ENCODE peak calls at places on chromosomes 4 and X, in eight cellular contexts. One of them, this sample, is unnamed.

GRCh38 chr4:88953400-88953799 is 103.6 kb downstream of the FAM13A start:
- DNase-seq in DMS79: no peak
- DNase-seq in NCI-H1105: no peak
- DNase-seq in AG10803: no peak
- DNase-seq in stimulated activated CD8-positive, alpha-beta memory T cell treated with anti-CD3 and anti-CD28 coated beads, Interleukin-15, amount 100 ng/mL, for 4 hours: no peak
- DNase-seq in endothelial cell: no peak
- DNase-seq in stromal cell of bone marrow: no peak
- DNase-seq in NCI-H2171 treated with DMSO at 0.1 percent for 48 hours: no peak
- DNase-seq in this sample: no peak

GRCh38 chrX:53294024-53294648 is 12.8 kb upstream of the IQSEC2 start:
- DNase-seq in DMS79: no peak
- DNase-seq in NCI-H1105: no peak
- DNase-seq in AG10803: no peak
- DNase-seq in stimulated activated CD8-positive, alpha-beta memory T cell treated with anti-CD3 and anti-CD28 coated beads, Interleukin-15, amount 100 ng/mL, for 4 hours: no peak
- DNase-seq in endothelial cell: no peak
- DNase-seq in stromal cell of bone marrow: no peak
- DNase-seq in NCI-H2171 treated with DMSO at 0.1 percent for 48 hours: no peak
- DNase-seq in this sample: no peak

GRCh38 chr4:183986645-183987528 is 81.8 kb downstream of the STOX2 start:
- DNase-seq in DMS79: no peak
- DNase-seq in NCI-H1105: no peak
- DNase-seq in AG10803: no peak
- DNase-seq in stimulated activated CD8-positive, alpha-beta memory T cell treated with anti-CD3 and anti-CD28 coated beads, Interleukin-15, amount 100 ng/mL, for 4 hours: no peak
- DNase-seq in endothelial cell: no peak
- DNase-seq in stromal cell of bone marrow: no peak
- DNase-seq in NCI-H2171 treated with DMSO at 0.1 percent for 48 hours: no peak
- DNase-seq in this sample: no peak

GRCh38 chr4:155371432-155372043 is 5.2 kb downstream of the MAP9 start:
- DNase-seq in DMS79: no peak
- DNase-seq in NCI-H1105: peak
- DNase-seq in AG10803: peak
- DNase-seq in stimulated activated CD8-positive, alpha-beta memory T cell treated with anti-CD3 and anti-CD28 coated beads, Interleukin-15, amount 100 ng/mL, for 4 hours: no peak
- DNase-seq in endothelial cell: no peak
- DNase-seq in stromal cell of bone marrow: peak
- DNase-seq in NCI-H2171 treated with DMSO at 0.1 percent for 48 hours: peak
- DNase-seq in this sample: no peak

GRCh38 chrX:112800901-112801775 is 39.5 kb downstream of the AMOT start:
- DNase-seq in DMS79: no peak
- DNase-seq in NCI-H1105: no peak
- DNase-seq in AG10803: no peak
- DNase-seq in stimulated activated CD8-positive, alpha-beta memory T cell treated with anti-CD3 and anti-CD28 coated beads, Interleukin-15, amount 100 ng/mL, for 4 hours: no peak
- DNase-seq in endothelial cell: no peak
- DNase-seq in stromal cell of bone marrow: no peak
- DNase-seq in NCI-H2171 treated with DMSO at 0.1 percent for 48 hours: no peak
- DNase-seq in this sample: no peak

GRCh38 chr4:6272863-6273660 is 3.4 kb downstream of the WFS1 start:
- DNase-seq in DMS79: no peak
- DNase-seq in NCI-H1105: no peak
- DNase-seq in AG10803: peak
- DNase-seq in stimulated activated CD8-positive, alpha-beta memory T cell treated with anti-CD3 and anti-CD28 coated beads, Interleukin-15, amount 100 ng/mL, for 4 hours: no peak
- DNase-seq in endothelial cell: no peak
- DNase-seq in stromal cell of bone marrow: peak
- DNase-seq in NCI-H2171 treated with DMSO at 0.1 percent for 48 hours: no peak
- DNase-seq in this sample: no peak

GRCh38 chrX:18701621-18702361 is 5.7 kb upstream of the PPEF1 start:
- DNase-seq in DMS79: no peak
- DNase-seq in NCI-H1105: no peak
- DNase-seq in AG10803: no peak
- DNase-seq in stimulated activated CD8-positive, alpha-beta memory T cell treated with anti-CD3 and anti-CD28 coated beads, Interleukin-15, amount 100 ng/mL, for 4 hours: no peak
- DNase-seq in endothelial cell: no peak
- DNase-seq in stromal cell of bone marrow: no peak
- DNase-seq in NCI-H2171 treated with DMSO at 0.1 percent for 48 hours: no peak
- DNase-seq in this sample: no peak

GRCh38 chr4:121182296-121182695 is 18.2 kb upstream of the TNIP3 start:
- DNase-seq in DMS79: no peak
- DNase-seq in NCI-H1105: no peak
- DNase-seq in AG10803: peak
- DNase-seq in stimulated activated CD8-positive, alpha-beta memory T cell treated with anti-CD3 and anti-CD28 coated beads, Interleukin-15, amount 100 ng/mL, for 4 hours: no peak
- DNase-seq in endothelial cell: no peak
- DNase-seq in stromal cell of bone marrow: no peak
- DNase-seq in NCI-H2171 treated with DMSO at 0.1 percent for 48 hours: no peak
- DNase-seq in this sample: no peak

GRCh38 chr4:100826808-100827548 is 309.2 kb upstream of the EMCN start:
- DNase-seq in DMS79: no peak
- DNase-seq in NCI-H1105: no peak
- DNase-seq in AG10803: no peak
- DNase-seq in stimulated activated CD8-positive, alpha-beta memory T cell treated with anti-CD3 and anti-CD28 coated beads, Interleukin-15, amount 100 ng/mL, for 4 hours: no peak
- DNase-seq in endothelial cell: no peak
- DNase-seq in stromal cell of bone marrow: no peak
- DNase-seq in NCI-H2171 treated with DMSO at 0.1 percent for 48 hours: no peak
- DNase-seq in this sample: no peak

GRCh38 chr4:80197132-80197573 is at the start of gene PRDM8:
- DNase-seq in DMS79: no peak
- DNase-seq in NCI-H1105: no peak
- DNase-seq in AG10803: peak
- DNase-seq in stimulated activated CD8-positive, alpha-beta memory T cell treated with anti-CD3 and anti-CD28 coated beads, Interleukin-15, amount 100 ng/mL, for 4 hours: no peak
- DNase-seq in endothelial cell: peak
- DNase-seq in stromal cell of bone marrow: no peak
- DNase-seq in NCI-H2171 treated with DMSO at 0.1 percent for 48 hours: peak
- DNase-seq in this sample: no peak

GRCh38 chrX:1491851-1492349 is 39.2 kb upstream of the ASMTL start:
- DNase-seq in DMS79: no peak
- DNase-seq in NCI-H1105: no peak
- DNase-seq in AG10803: no peak
- DNase-seq in stimulated activated CD8-positive, alpha-beta memory T cell treated with anti-CD3 and anti-CD28 coated beads, Interleukin-15, amount 100 ng/mL, for 4 hours: no peak
- DNase-seq in endothelial cell: no peak
- DNase-seq in stromal cell of bone marrow: no peak
- DNase-seq in NCI-H2171 treated with DMSO at 0.1 percent for 48 hours: no peak
- DNase-seq in this sample: peak

GRCh38 chr4:106038012-106038411 is 142.7 kb downstream of the NPNT start:
- DNase-seq in DMS79: no peak
- DNase-seq in NCI-H1105: no peak
- DNase-seq in AG10803: no peak
- DNase-seq in stimulated activated CD8-positive, alpha-beta memory T cell treated with anti-CD3 and anti-CD28 coated beads, Interleukin-15, amount 100 ng/mL, for 4 hours: no peak
- DNase-seq in endothelial cell: no peak
- DNase-seq in stromal cell of bone marrow: no peak
- DNase-seq in NCI-H2171 treated with DMSO at 0.1 percent for 48 hours: no peak
- DNase-seq in this sample: no peak

GRCh38 chrX:54411732-54412131 is 28.5 kb upstream of the TSR2 start:
- DNase-seq in DMS79: no peak
- DNase-seq in NCI-H1105: no peak
- DNase-seq in AG10803: no peak
- DNase-seq in stimulated activated CD8-positive, alpha-beta memory T cell treated with anti-CD3 and anti-CD28 coated beads, Interleukin-15, amount 100 ng/mL, for 4 hours: no peak
- DNase-seq in endothelial cell: no peak
- DNase-seq in stromal cell of bone marrow: no peak
- DNase-seq in NCI-H2171 treated with DMSO at 0.1 percent for 48 hours: peak
- DNase-seq in this sample: no peak

GRCh38 chrX:23513121-23513520 is 154.2 kb upstream of the PRDX4 start:
- DNase-seq in DMS79: no peak
- DNase-seq in NCI-H1105: no peak
- DNase-seq in AG10803: no peak
- DNase-seq in stimulated activated CD8-positive, alpha-beta memory T cell treated with anti-CD3 and anti-CD28 coated beads, Interleukin-15, amount 100 ng/mL, for 4 hours: no peak
- DNase-seq in endothelial cell: no peak
- DNase-seq in stromal cell of bone marrow: no peak
- DNase-seq in NCI-H2171 treated with DMSO at 0.1 percent for 48 hours: no peak
- DNase-seq in this sample: no peak

GRCh38 chr4:118848242-118848641 is 12.3 kb upstream of the SEC24D start:
- DNase-seq in DMS79: no peak
- DNase-seq in NCI-H1105: no peak
- DNase-seq in AG10803: no peak
- DNase-seq in stimulated activated CD8-positive, alpha-beta memory T cell treated with anti-CD3 and anti-CD28 coated beads, Interleukin-15, amount 100 ng/mL, for 4 hours: no peak
- DNase-seq in endothelial cell: no peak
- DNase-seq in stromal cell of bone marrow: no peak
- DNase-seq in NCI-H2171 treated with DMSO at 0.1 percent for 48 hours: no peak
- DNase-seq in this sample: no peak

GRCh38 chr4:88963817-88964216 is 93.2 kb downstream of the FAM13A start:
- DNase-seq in DMS79: no peak
- DNase-seq in NCI-H1105: no peak
- DNase-seq in AG10803: peak
- DNase-seq in stimulated activated CD8-positive, alpha-beta memory T cell treated with anti-CD3 and anti-CD28 coated beads, Interleukin-15, amount 100 ng/mL, for 4 hours: no peak
- DNase-seq in endothelial cell: no peak
- DNase-seq in stromal cell of bone marrow: no peak
- DNase-seq in NCI-H2171 treated with DMSO at 0.1 percent for 48 hours: no peak
- DNase-seq in this sample: no peak

GRCh38 chr4:189090174-189090814 is 850.4 kb upstream of the FRG1 start:
- DNase-seq in DMS79: no peak
- DNase-seq in NCI-H1105: no peak
- DNase-seq in AG10803: peak
- DNase-seq in stimulated activated CD8-positive, alpha-beta memory T cell treated with anti-CD3 and anti-CD28 coated beads, Interleukin-15, amount 100 ng/mL, for 4 hours: no peak
- DNase-seq in endothelial cell: peak
- DNase-seq in stromal cell of bone marrow: peak
- DNase-seq in NCI-H2171 treated with DMSO at 0.1 percent for 48 hours: no peak
- DNase-seq in this sample: no peak

GRCh38 chr4:7392438-7393374 is 42.0 kb downstream of the PSAPL1 start:
- DNase-seq in DMS79: no peak
- DNase-seq in NCI-H1105: no peak
- DNase-seq in AG10803: peak
- DNase-seq in stimulated activated CD8-positive, alpha-beta memory T cell treated with anti-CD3 and anti-CD28 coated beads, Interleukin-15, amount 100 ng/mL, for 4 hours: no peak
- DNase-seq in endothelial cell: peak
- DNase-seq in stromal cell of bone marrow: peak
- DNase-seq in NCI-H2171 treated with DMSO at 0.1 percent for 48 hours: no peak
- DNase-seq in this sample: no peak

GRCh38 chrX:140391313-140391712 is 113.6 kb downstream of the SOX3 start:
- DNase-seq in DMS79: no peak
- DNase-seq in NCI-H1105: no peak
- DNase-seq in AG10803: no peak
- DNase-seq in stimulated activated CD8-positive, alpha-beta memory T cell treated with anti-CD3 and anti-CD28 coated beads, Interleukin-15, amount 100 ng/mL, for 4 hours: no peak
- DNase-seq in endothelial cell: no peak
- DNase-seq in stromal cell of bone marrow: no peak
- DNase-seq in NCI-H2171 treated with DMSO at 0.1 percent for 48 hours: no peak
- DNase-seq in this sample: no peak

GRCh38 chr4:75513529-75514130 is 573 bp downstream of the RCHY1 start:
- DNase-seq in DMS79: no peak
- DNase-seq in NCI-H1105: no peak
- DNase-seq in AG10803: no peak
- DNase-seq in stimulated activated CD8-positive, alpha-beta memory T cell treated with anti-CD3 and anti-CD28 coated beads, Interleukin-15, amount 100 ng/mL, for 4 hours: no peak
- DNase-seq in endothelial cell: no peak
- DNase-seq in stromal cell of bone marrow: no peak
- DNase-seq in NCI-H2171 treated with DMSO at 0.1 percent for 48 hours: no peak
- DNase-seq in this sample: no peak

GRCh38 chr4:153426207-153426886 is 39.8 kb upstream of the TMEM131L start:
- DNase-seq in DMS79: no peak
- DNase-seq in NCI-H1105: no peak
- DNase-seq in AG10803: no peak
- DNase-seq in stimulated activated CD8-positive, alpha-beta memory T cell treated with anti-CD3 and anti-CD28 coated beads, Interleukin-15, amount 100 ng/mL, for 4 hours: no peak
- DNase-seq in endothelial cell: no peak
- DNase-seq in stromal cell of bone marrow: no peak
- DNase-seq in NCI-H2171 treated with DMSO at 0.1 percent for 48 hours: peak
- DNase-seq in this sample: no peak

GRCh38 chr4:113561092-113561491 is 200.4 kb downstream of the CAMK2D start:
- DNase-seq in DMS79: no peak
- DNase-seq in NCI-H1105: no peak
- DNase-seq in AG10803: no peak
- DNase-seq in stimulated activated CD8-positive, alpha-beta memory T cell treated with anti-CD3 and anti-CD28 coated beads, Interleukin-15, amount 100 ng/mL, for 4 hours: no peak
- DNase-seq in endothelial cell: no peak
- DNase-seq in stromal cell of bone marrow: no peak
- DNase-seq in NCI-H2171 treated with DMSO at 0.1 percent for 48 hours: no peak
- DNase-seq in this sample: no peak

GRCh38 chr4:140579278-140579677 is 10.5 kb upstream of the UCP1 start:
- DNase-seq in DMS79: no peak
- DNase-seq in NCI-H1105: peak
- DNase-seq in AG10803: no peak
- DNase-seq in stimulated activated CD8-positive, alpha-beta memory T cell treated with anti-CD3 and anti-CD28 coated beads, Interleukin-15, amount 100 ng/mL, for 4 hours: no peak
- DNase-seq in endothelial cell: no peak
- DNase-seq in stromal cell of bone marrow: no peak
- DNase-seq in NCI-H2171 treated with DMSO at 0.1 percent for 48 hours: no peak
- DNase-seq in this sample: no peak

GRCh38 chrX:53362439-53362838 is 60.0 kb downstream of the SMC1A start:
- DNase-seq in DMS79: no peak
- DNase-seq in NCI-H1105: no peak
- DNase-seq in AG10803: no peak
- DNase-seq in stimulated activated CD8-positive, alpha-beta memory T cell treated with anti-CD3 and anti-CD28 coated beads, Interleukin-15, amount 100 ng/mL, for 4 hours: no peak
- DNase-seq in endothelial cell: no peak
- DNase-seq in stromal cell of bone marrow: no peak
- DNase-seq in NCI-H2171 treated with DMSO at 0.1 percent for 48 hours: no peak
- DNase-seq in this sample: no peak

GRCh38 chrX:39855748-39856129 is 242.0 kb downstream of the BCOR start:
- DNase-seq in DMS79: no peak
- DNase-seq in NCI-H1105: peak
- DNase-seq in AG10803: no peak
- DNase-seq in stimulated activated CD8-positive, alpha-beta memory T cell treated with anti-CD3 and anti-CD28 coated beads, Interleukin-15, amount 100 ng/mL, for 4 hours: peak
- DNase-seq in endothelial cell: no peak
- DNase-seq in stromal cell of bone marrow: no peak
- DNase-seq in NCI-H2171 treated with DMSO at 0.1 percent for 48 hours: peak
- DNase-seq in this sample: peak

GRCh38 chrX:68822641-68823410 is 6.0 kb upstream of the EFNB1 start:
- DNase-seq in DMS79: peak
- DNase-seq in NCI-H1105: no peak
- DNase-seq in AG10803: peak
- DNase-seq in stimulated activated CD8-positive, alpha-beta memory T cell treated with anti-CD3 and anti-CD28 coated beads, Interleukin-15, amount 100 ng/mL, for 4 hours: no peak
- DNase-seq in endothelial cell: peak
- DNase-seq in stromal cell of bone marrow: no peak
- DNase-seq in NCI-H2171 treated with DMSO at 0.1 percent for 48 hours: peak
- DNase-seq in this sample: no peak

GRCh38 chr4:10157478-10158354 is 41.1 kb upstream of the WDR1 start:
- DNase-seq in DMS79: no peak
- DNase-seq in NCI-H1105: peak
- DNase-seq in AG10803: peak
- DNase-seq in stimulated activated CD8-positive, alpha-beta memory T cell treated with anti-CD3 and anti-CD28 coated beads, Interleukin-15, amount 100 ng/mL, for 4 hours: no peak
- DNase-seq in endothelial cell: peak
- DNase-seq in stromal cell of bone marrow: peak
- DNase-seq in NCI-H2171 treated with DMSO at 0.1 percent for 48 hours: peak
- DNase-seq in this sample: peak

GRCh38 chrX:9899640-9900075 is 67.5 kb upstream of the CLDN34 start:
- DNase-seq in DMS79: no peak
- DNase-seq in NCI-H1105: no peak
- DNase-seq in AG10803: peak
- DNase-seq in stimulated activated CD8-positive, alpha-beta memory T cell treated with anti-CD3 and anti-CD28 coated beads, Interleukin-15, amount 100 ng/mL, for 4 hours: no peak
- DNase-seq in endothelial cell: no peak
- DNase-seq in stromal cell of bone marrow: no peak
- DNase-seq in NCI-H2171 treated with DMSO at 0.1 percent for 48 hours: peak
- DNase-seq in this sample: no peak

GRCh38 chr4:5782829-5783476 is 72.0 kb downstream of the EVC start:
- DNase-seq in DMS79: peak
- DNase-seq in NCI-H1105: no peak
- DNase-seq in AG10803: no peak
- DNase-seq in stimulated activated CD8-positive, alpha-beta memory T cell treated with anti-CD3 and anti-CD28 coated beads, Interleukin-15, amount 100 ng/mL, for 4 hours: no peak
- DNase-seq in endothelial cell: no peak
- DNase-seq in stromal cell of bone marrow: no peak
- DNase-seq in NCI-H2171 treated with DMSO at 0.1 percent for 48 hours: peak
- DNase-seq in this sample: no peak

GRCh38 chrX:11886745-11887144 is 128.7 kb downstream of the MSL3 start:
- DNase-seq in DMS79: no peak
- DNase-seq in NCI-H1105: no peak
- DNase-seq in AG10803: peak
- DNase-seq in stimulated activated CD8-positive, alpha-beta memory T cell treated with anti-CD3 and anti-CD28 coated beads, Interleukin-15, amount 100 ng/mL, for 4 hours: no peak
- DNase-seq in endothelial cell: no peak
- DNase-seq in stromal cell of bone marrow: no peak
- DNase-seq in NCI-H2171 treated with DMSO at 0.1 percent for 48 hours: no peak
- DNase-seq in this sample: no peak

GRCh38 chr4:53605783-53606182 is 14.5 kb upstream of the LNX1 start:
- DNase-seq in DMS79: no peak
- DNase-seq in NCI-H1105: no peak
- DNase-seq in AG10803: no peak
- DNase-seq in stimulated activated CD8-positive, alpha-beta memory T cell treated with anti-CD3 and anti-CD28 coated beads, Interleukin-15, amount 100 ng/mL, for 4 hours: no peak
- DNase-seq in endothelial cell: no peak
- DNase-seq in stromal cell of bone marrow: no peak
- DNase-seq in NCI-H2171 treated with DMSO at 0.1 percent for 48 hours: no peak
- DNase-seq in this sample: no peak

GRCh38 chr4:100295792-100296191 is 105.5 kb upstream of the DDIT4L start:
- DNase-seq in DMS79: no peak
- DNase-seq in NCI-H1105: no peak
- DNase-seq in AG10803: peak
- DNase-seq in stimulated activated CD8-positive, alpha-beta memory T cell treated with anti-CD3 and anti-CD28 coated beads, Interleukin-15, amount 100 ng/mL, for 4 hours: no peak
- DNase-seq in endothelial cell: no peak
- DNase-seq in stromal cell of bone marrow: peak
- DNase-seq in NCI-H2171 treated with DMSO at 0.1 percent for 48 hours: no peak
- DNase-seq in this sample: no peak

GRCh38 chr4:3288571-3289094 is 4.2 kb upstream of the RGS12 start:
- DNase-seq in DMS79: no peak
- DNase-seq in NCI-H1105: no peak
- DNase-seq in AG10803: no peak
- DNase-seq in stimulated activated CD8-positive, alpha-beta memory T cell treated with anti-CD3 and anti-CD28 coated beads, Interleukin-15, amount 100 ng/mL, for 4 hours: no peak
- DNase-seq in endothelial cell: no peak
- DNase-seq in stromal cell of bone marrow: no peak
- DNase-seq in NCI-H2171 treated with DMSO at 0.1 percent for 48 hours: no peak
- DNase-seq in this sample: no peak

GRCh38 chr4:113607147-113607720 is 154.3 kb downstream of the CAMK2D start:
- DNase-seq in DMS79: no peak
- DNase-seq in NCI-H1105: no peak
- DNase-seq in AG10803: no peak
- DNase-seq in stimulated activated CD8-positive, alpha-beta memory T cell treated with anti-CD3 and anti-CD28 coated beads, Interleukin-15, amount 100 ng/mL, for 4 hours: no peak
- DNase-seq in endothelial cell: no peak
- DNase-seq in stromal cell of bone marrow: no peak
- DNase-seq in NCI-H2171 treated with DMSO at 0.1 percent for 48 hours: no peak
- DNase-seq in this sample: no peak